ENCODE peak calls at places on chromosomes 16 and 17, in seven cellular contexts. One of them, this sample, is unnamed.

GRCh38 chr16:10606607-10607006 is 26.2 kb upstream of the EMP2 start:
- DNase-seq in small intestine: no peak
- DNase-seq in esophagus squamous epithelium: no peak
- DNase-seq in ovary: no peak
- DNase-seq in GDM1: no peak
- DNase-seq in T-cell: no peak
- DNase-seq in AG08395: no peak
- DNase-seq in this sample: no peak

GRCh38 chr17:36085710-36086268 is 4.2 kb downstream of the CCL3 start:
- DNase-seq in GDM1: no peak
- DNase-seq in esophagus squamous epithelium: no peak
- DNase-seq in ovary: no peak
- DNase-seq in T-cell: no peak
- DNase-seq in AG08395: no peak
- DNase-seq in small intestine: peak
- DNase-seq in this sample: no peak

GRCh38 chr17:59493867-59494266 is 71.5 kb upstream of the DHX40 start:
- DNase-seq in ovary: no peak
- DNase-seq in T-cell: no peak
- DNase-seq in small intestine: no peak
- DNase-seq in GDM1: no peak
- DNase-seq in esophagus squamous epithelium: no peak
- DNase-seq in AG08395: no peak
- DNase-seq in this sample: no peak

GRCh38 chr17:54348234-54348633 is 525.5 kb downstream of the KIF2B start:
- DNase-seq in GDM1: no peak
- DNase-seq in esophagus squamous epithelium: no peak
- DNase-seq in AG08395: no peak
- DNase-seq in small intestine: no peak
- DNase-seq in ovary: no peak
- DNase-seq in T-cell: no peak
- DNase-seq in this sample: no peak

GRCh38 chr16:57049678-57050077 is 42.7 kb upstream of the CPNE2 start:
- DNase-seq in small intestine: no peak
- DNase-seq in ovary: no peak
- DNase-seq in T-cell: no peak
- DNase-seq in esophagus squamous epithelium: no peak
- DNase-seq in AG08395: no peak
- DNase-seq in GDM1: no peak
- DNase-seq in this sample: no peak

GRCh38 chr17:36869441-36869840 is 67.8 kb upstream of the LHX1 start:
- DNase-seq in esophagus squamous epithelium: no peak
- DNase-seq in small intestine: no peak
- DNase-seq in T-cell: no peak
- DNase-seq in AG08395: no peak
- DNase-seq in ovary: no peak
- DNase-seq in GDM1: no peak
- DNase-seq in this sample: no peak

GRCh38 chr16:73068546-73069401 is 20.8 kb upstream of the ZFHX3 start:
- DNase-seq in esophagus squamous epithelium: no peak
- DNase-seq in T-cell: no peak
- DNase-seq in GDM1: peak
- DNase-seq in AG08395: peak
- DNase-seq in small intestine: no peak
- DNase-seq in ovary: no peak
- DNase-seq in this sample: no peak

GRCh38 chr17:69560987-69561441 is 146.5 kb downstream of the MAP2K6 start:
- DNase-seq in AG08395: peak
- DNase-seq in ovary: no peak
- DNase-seq in T-cell: no peak
- DNase-seq in esophagus squamous epithelium: no peak
- DNase-seq in small intestine: no peak
- DNase-seq in GDM1: no peak
- DNase-seq in this sample: no peak

GRCh38 chr17:73013816-73014663 is 78.4 kb downstream of the SLC39A11 start:
- DNase-seq in T-cell: no peak
- DNase-seq in GDM1: no peak
- DNase-seq in AG08395: no peak
- DNase-seq in small intestine: no peak
- DNase-seq in ovary: no peak
- DNase-seq in esophagus squamous epithelium: no peak
- DNase-seq in this sample: no peak

GRCh38 chr17:42133461-42134041 is 10.9 kb downstream of the HSPB9 start:
- DNase-seq in ovary: no peak
- DNase-seq in T-cell: peak
- DNase-seq in AG08395: no peak
- DNase-seq in esophagus squamous epithelium: no peak
- DNase-seq in GDM1: no peak
- DNase-seq in small intestine: peak
- DNase-seq in this sample: no peak

GRCh38 chr16:17768257-17768656 is 297.5 kb upstream of the XYLT1 start:
- DNase-seq in GDM1: no peak
- DNase-seq in AG08395: peak
- DNase-seq in T-cell: no peak
- DNase-seq in esophagus squamous epithelium: no peak
- DNase-seq in small intestine: no peak
- DNase-seq in ovary: no peak
- DNase-seq in this sample: peak

GRCh38 chr16:84475643-84476240 is 28.7 kb downstream of the MEAK7 start:
- DNase-seq in ovary: peak
- DNase-seq in AG08395: no peak
- DNase-seq in GDM1: no peak
- DNase-seq in esophagus squamous epithelium: no peak
- DNase-seq in T-cell: no peak
- DNase-seq in small intestine: no peak
- DNase-seq in this sample: no peak

GRCh38 chr16:14268073-14268472 is 197.0 kb downstream of the MRTFB start:
- DNase-seq in esophagus squamous epithelium: no peak
- DNase-seq in T-cell: no peak
- DNase-seq in ovary: no peak
- DNase-seq in AG08395: no peak
- DNase-seq in small intestine: no peak
- DNase-seq in GDM1: no peak
- DNase-seq in this sample: no peak

GRCh38 chr17:63476494-63476856 is 386 bp upstream of the ACE start:
- DNase-seq in T-cell: no peak
- DNase-seq in esophagus squamous epithelium: no peak
- DNase-seq in ovary: no peak
- DNase-seq in GDM1: no peak
- DNase-seq in AG08395: peak
- DNase-seq in small intestine: no peak
- DNase-seq in this sample: no peak

GRCh38 chr16:4175849-4176248 is 59.6 kb upstream of the ADCY9 start:
- DNase-seq in AG08395: no peak
- DNase-seq in ovary: no peak
- DNase-seq in T-cell: no peak
- DNase-seq in esophagus squamous epithelium: no peak
- DNase-seq in GDM1: no peak
- DNase-seq in small intestine: peak
- DNase-seq in this sample: no peak

This sample was measured in RWPE1.